ENCODE peak calls at places on chromosome 18, in nine cellular contexts. One of them, this sample, is unnamed.

GRCh38 chr18:64037812-64038414 is 68.0 kb downstream of the SERPINB8 start:
- DNase-seq in foreskin fibroblast: no peak
- DNase-seq in AML-193: peak; percentile 31
- DNase-seq in amniotic stem cell: no peak
- DNase-seq in caudate nucleus: no peak
- DNase-seq in B cell: peak; percentile 49
- DNase-seq in stimulated activated CD4-positive, alpha-beta T cell treated with anti-CD3 and anti-CD28 coated beads, Interleukin-15, amount 100 ng/mL, for 1 hour: no peak
- DNase-seq in activated CD4-positive, alpha-beta T cell treated with anti-CD3 and anti-CD28 coated beads, Interleukin-2, amount 50 U/mL, for 1 hour: no peak
- DNase-seq in brain pericyte: no peak
- DNase-seq in this sample: no peak

GRCh38 chr18:25132786-25133496 is 219.0 kb downstream of the ZNF521 start:
- DNase-seq in caudate nucleus: no peak
- DNase-seq in stimulated activated CD4-positive, alpha-beta T cell treated with anti-CD3 and anti-CD28 coated beads, Interleukin-15, amount 100 ng/mL, for 1 hour: no peak
- DNase-seq in amniotic stem cell: no peak
- DNase-seq in B cell: no peak
- DNase-seq in foreskin fibroblast: no peak
- DNase-seq in activated CD4-positive, alpha-beta T cell treated with anti-CD3 and anti-CD28 coated beads, Interleukin-2, amount 50 U/mL, for 1 hour: no peak
- DNase-seq in brain pericyte: no peak
- DNase-seq in AML-193: no peak
- DNase-seq in this sample: no peak

GRCh38 chr18:36887055-36887570 is 58.2 kb downstream of the KIAA1328 start:
- DNase-seq in AML-193: no peak
- DNase-seq in amniotic stem cell: no peak
- DNase-seq in stimulated activated CD4-positive, alpha-beta T cell treated with anti-CD3 and anti-CD28 coated beads, Interleukin-15, amount 100 ng/mL, for 1 hour: no peak
- DNase-seq in activated CD4-positive, alpha-beta T cell treated with anti-CD3 and anti-CD28 coated beads, Interleukin-2, amount 50 U/mL, for 1 hour: no peak
- DNase-seq in foreskin fibroblast: no peak
- DNase-seq in caudate nucleus: no peak
- DNase-seq in brain pericyte: no peak
- DNase-seq in B cell: no peak
- DNase-seq in this sample: no peak

GRCh38 chr18:66043009-66043408 is 292.2 kb downstream of the CDH7 start:
- DNase-seq in caudate nucleus: no peak
- DNase-seq in brain pericyte: no peak
- DNase-seq in AML-193: no peak
- DNase-seq in activated CD4-positive, alpha-beta T cell treated with anti-CD3 and anti-CD28 coated beads, Interleukin-2, amount 50 U/mL, for 1 hour: no peak
- DNase-seq in foreskin fibroblast: no peak
- DNase-seq in amniotic stem cell: no peak
- DNase-seq in stimulated activated CD4-positive, alpha-beta T cell treated with anti-CD3 and anti-CD28 coated beads, Interleukin-15, amount 100 ng/mL, for 1 hour: no peak
- DNase-seq in B cell: no peak
- DNase-seq in this sample: no peak

GRCh38 chr18:61702007-61702406 is 190.8 kb downstream of the RNF152 start:
- DNase-seq in foreskin fibroblast: peak; percentile 58
- DNase-seq in brain pericyte: no peak
- DNase-seq in stimulated activated CD4-positive, alpha-beta T cell treated with anti-CD3 and anti-CD28 coated beads, Interleukin-15, amount 100 ng/mL, for 1 hour: no peak
- DNase-seq in activated CD4-positive, alpha-beta T cell treated with anti-CD3 and anti-CD28 coated beads, Interleukin-2, amount 50 U/mL, for 1 hour: no peak
- DNase-seq in caudate nucleus: no peak
- DNase-seq in B cell: no peak
- DNase-seq in amniotic stem cell: peak; percentile 48
- DNase-seq in AML-193: no peak
- DNase-seq in this sample: no peak

GRCh38 chr18:76951600-76952247 is 129.4 kb downstream of the ZNF236 start:
- DNase-seq in amniotic stem cell: no peak
- DNase-seq in AML-193: no peak
- DNase-seq in activated CD4-positive, alpha-beta T cell treated with anti-CD3 and anti-CD28 coated beads, Interleukin-2, amount 50 U/mL, for 1 hour: no peak
- DNase-seq in caudate nucleus: no peak
- DNase-seq in B cell: no peak
- DNase-seq in foreskin fibroblast: no peak
- DNase-seq in stimulated activated CD4-positive, alpha-beta T cell treated with anti-CD3 and anti-CD28 coated beads, Interleukin-15, amount 100 ng/mL, for 1 hour: no peak
- DNase-seq in brain pericyte: no peak
- DNase-seq in this sample: no peak

GRCh38 chr18:10516078-10516477 is 9.7 kb upstream of the NAPG start:
- DNase-seq in B cell: no peak
- DNase-seq in stimulated activated CD4-positive, alpha-beta T cell treated with anti-CD3 and anti-CD28 coated beads, Interleukin-15, amount 100 ng/mL, for 1 hour: no peak
- DNase-seq in AML-193: no peak
- DNase-seq in foreskin fibroblast: no peak
- DNase-seq in brain pericyte: no peak
- DNase-seq in amniotic stem cell: no peak
- DNase-seq in activated CD4-positive, alpha-beta T cell treated with anti-CD3 and anti-CD28 coated beads, Interleukin-2, amount 50 U/mL, for 1 hour: no peak
- DNase-seq in caudate nucleus: no peak
- DNase-seq in this sample: no peak

GRCh38 chr18:72056171-72056570 is 488.0 kb downstream of the CBLN2 start:
- DNase-seq in brain pericyte: no peak
- DNase-seq in caudate nucleus: no peak
- DNase-seq in AML-193: no peak
- DNase-seq in activated CD4-positive, alpha-beta T cell treated with anti-CD3 and anti-CD28 coated beads, Interleukin-2, amount 50 U/mL, for 1 hour: no peak
- DNase-seq in stimulated activated CD4-positive, alpha-beta T cell treated with anti-CD3 and anti-CD28 coated beads, Interleukin-15, amount 100 ng/mL, for 1 hour: no peak
- DNase-seq in foreskin fibroblast: no peak
- DNase-seq in B cell: no peak
- DNase-seq in amniotic stem cell: no peak
- DNase-seq in this sample: no peak

GRCh38 chr18:63253018-63253417 is 66.6 kb downstream of the BCL2 start:
- DNase-seq in stimulated activated CD4-positive, alpha-beta T cell treated with anti-CD3 and anti-CD28 coated beads, Interleukin-15, amount 100 ng/mL, for 1 hour: no peak
- DNase-seq in caudate nucleus: no peak
- DNase-seq in foreskin fibroblast: no peak
- DNase-seq in B cell: no peak
- DNase-seq in activated CD4-positive, alpha-beta T cell treated with anti-CD3 and anti-CD28 coated beads, Interleukin-2, amount 50 U/mL, for 1 hour: no peak
- DNase-seq in AML-193: no peak
- DNase-seq in brain pericyte: no peak
- DNase-seq in amniotic stem cell: no peak
- DNase-seq in this sample: no peak

GRCh38 chr18:34492652-34493051 is 217.4 kb upstream of the DTNA start:
- DNase-seq in brain pericyte: no peak
- DNase-seq in activated CD4-positive, alpha-beta T cell treated with anti-CD3 and anti-CD28 coated beads, Interleukin-2, amount 50 U/mL, for 1 hour: no peak
- DNase-seq in AML-193: no peak
- DNase-seq in stimulated activated CD4-positive, alpha-beta T cell treated with anti-CD3 and anti-CD28 coated beads, Interleukin-15, amount 100 ng/mL, for 1 hour: no peak
- DNase-seq in caudate nucleus: no peak
- DNase-seq in foreskin fibroblast: no peak
- DNase-seq in B cell: no peak
- DNase-seq in amniotic stem cell: no peak
- DNase-seq in this sample: no peak

GRCh38 chr18:21366896-21367295 is 124.9 kb downstream of the GREB1L start:
- DNase-seq in brain pericyte: no peak
- DNase-seq in AML-193: no peak
- DNase-seq in B cell: no peak
- DNase-seq in activated CD4-positive, alpha-beta T cell treated with anti-CD3 and anti-CD28 coated beads, Interleukin-2, amount 50 U/mL, for 1 hour: no peak
- DNase-seq in stimulated activated CD4-positive, alpha-beta T cell treated with anti-CD3 and anti-CD28 coated beads, Interleukin-15, amount 100 ng/mL, for 1 hour: no peak
- DNase-seq in caudate nucleus: no peak
- DNase-seq in foreskin fibroblast: no peak
- DNase-seq in amniotic stem cell: no peak
- DNase-seq in this sample: no peak

GRCh38 chr18:63368611-63369010 is 1.6 kb upstream of the KDSR start:
- DNase-seq in brain pericyte: no peak
- DNase-seq in caudate nucleus: no peak
- DNase-seq in B cell: no peak
- DNase-seq in foreskin fibroblast: no peak
- DNase-seq in activated CD4-positive, alpha-beta T cell treated with anti-CD3 and anti-CD28 coated beads, Interleukin-2, amount 50 U/mL, for 1 hour: no peak
- DNase-seq in stimulated activated CD4-positive, alpha-beta T cell treated with anti-CD3 and anti-CD28 coated beads, Interleukin-15, amount 100 ng/mL, for 1 hour: no peak
- DNase-seq in AML-193: no peak
- DNase-seq in amniotic stem cell: no peak
- DNase-seq in this sample: no peak

GRCh38 chr18:77702686-77703085 is 453.0 kb downstream of the GALR1 start:
- DNase-seq in stimulated activated CD4-positive, alpha-beta T cell treated with anti-CD3 and anti-CD28 coated beads, Interleukin-15, amount 100 ng/mL, for 1 hour: no peak
- DNase-seq in activated CD4-positive, alpha-beta T cell treated with anti-CD3 and anti-CD28 coated beads, Interleukin-2, amount 50 U/mL, for 1 hour: no peak
- DNase-seq in B cell: peak; percentile 19
- DNase-seq in foreskin fibroblast: no peak
- DNase-seq in amniotic stem cell: no peak
- DNase-seq in brain pericyte: no peak
- DNase-seq in AML-193: no peak
- DNase-seq in caudate nucleus: no peak
- DNase-seq in this sample: no peak

GRCh38 chr18:8350628-8351027 is 258.6 kb upstream of the RAB12 start:
- DNase-seq in amniotic stem cell: no peak
- DNase-seq in B cell: no peak
- DNase-seq in activated CD4-positive, alpha-beta T cell treated with anti-CD3 and anti-CD28 coated beads, Interleukin-2, amount 50 U/mL, for 1 hour: no peak
- DNase-seq in caudate nucleus: no peak
- DNase-seq in stimulated activated CD4-positive, alpha-beta T cell treated with anti-CD3 and anti-CD28 coated beads, Interleukin-15, amount 100 ng/mL, for 1 hour: no peak
- DNase-seq in brain pericyte: no peak
- DNase-seq in foreskin fibroblast: no peak
- DNase-seq in AML-193: no peak
- DNase-seq in this sample: no peak

GRCh38 chr18:47990981-47991380 is 60.5 kb upstream of the SMAD2 start:
- DNase-seq in foreskin fibroblast: no peak
- DNase-seq in AML-193: no peak
- DNase-seq in stimulated activated CD4-positive, alpha-beta T cell treated with anti-CD3 and anti-CD28 coated beads, Interleukin-15, amount 100 ng/mL, for 1 hour: no peak
- DNase-seq in caudate nucleus: no peak
- DNase-seq in activated CD4-positive, alpha-beta T cell treated with anti-CD3 and anti-CD28 coated beads, Interleukin-2, amount 50 U/mL, for 1 hour: no peak
- DNase-seq in brain pericyte: no peak
- DNase-seq in B cell: no peak
- DNase-seq in amniotic stem cell: no peak
- DNase-seq in this sample: no peak